ENCODE peak calls at places on chromosomes 11 and 22, in four cellular contexts. Y, H, V and D are unnamed samples.

GRCh38 chr22:47151490-47151889 is 389.0 kb downstream of the TBC1D22A start:
- DNase-seq in V (no peak), H (no peak), Y (no peak), D (no peak)

GRCh38 chr22:24474649-24475048 is 20.5 kb upstream of the UPB1 start:
- DNase-seq in Y (no peak), V (no peak), H (no peak), D (no peak)

GRCh38 chr11:95283653-95284052 is 52.7 kb upstream of the SESN3 start:
- DNase-seq in V (no peak), Y (no peak), H (no peak), D (no peak)

GRCh38 chr22:29997516-29997915 is 82.7 kb upstream of the HORMAD2 start:
- DNase-seq in Y (no peak), H (no peak), V (no peak), D (no peak)

GRCh38 chr11:126611438-126611837 is 256.0 kb downstream of the ST3GAL4 start:
- DNase-seq in Y (no peak), H (no peak), V (no peak), D (no peak)

GRCh38 chr11:12618743-12619540 is 55.3 kb upstream of the TEAD1 start:
- DNase-seq in V (no peak), H (no peak), Y (no peak), D (no peak)

GRCh38 chr11:86664930-86665329 is 7.5 kb downstream of the ME3 start:
- DNase-seq in V (no peak), H (no peak), Y (no peak), D (no peak)

GRCh38 chr22:50294319-50294656 is 13.2 kb downstream of the PLXNB2 start:
- DNase-seq in H (no peak), V (no peak), Y (no peak), D (no peak)

GRCh38 chr22:42747701-42748513 is 27.2 kb upstream of the A4GALT start:
- DNase-seq in H (no peak), Y (no peak), V (no peak), D (no peak)

GRCh38 chr11:120123946-120124345 is 14.0 kb downstream of the TRIM29 start:
- DNase-seq in Y (no peak), H (peak; percentile 62), V (no peak), D (no peak)

GRCh38 chr11:69337211-69337721 is 43.3 kb downstream of the MYEOV start:
- DNase-seq in Y (peak; percentile 61), H (no peak), V (peak; percentile 36), D (no peak)

GRCh38 chr22:35441489-35442100 is 41.7 kb downstream of the MCM5 start:
- DNase-seq in V (no peak), Y (no peak), H (no peak), D (no peak)

GRCh38 chr11:77353131-77353530 is 51.6 kb upstream of the GDPD4 start:
- DNase-seq in Y (no peak), H (no peak), V (no peak), D (no peak)

GRCh38 chr22:24390576-24390975 is 36.8 kb upstream of the ADORA2A start:
- DNase-seq in Y (no peak), H (no peak), V (no peak), D (no peak)

GRCh38 chr11:4916581-4916980 is 2.6 kb downstream of the OR51G2 start:
- DNase-seq in Y (no peak), H (no peak), V (no peak), D (no peak)